ENCODE peak calls at places on chromosomes 12 and 14, in ten cellular contexts. One of them, this sample, is unnamed.

GRCh38 chr14:75063491-75064204 is at the start of gene ACYP1:
- DNase-seq in heart right ventricle: peak
- DNase-seq in mucosa of descending colon: peak
- DNase-seq in AG09319: peak
- DNase-seq in astrocyte of the spinal cord: peak
- DNase-seq in tibial artery: peak
- DNase-seq in BE2C: peak
- DNase-seq in AG10803: peak
- DNase-seq in neural crest cell: peak
- DNase-seq in GM13977: peak
- DNase-seq in this sample: peak

GRCh38 chr14:85817430-85817829 is 287.5 kb downstream of the FLRT2 start:
- DNase-seq in BE2C: no peak
- DNase-seq in heart right ventricle: no peak
- DNase-seq in mucosa of descending colon: no peak
- DNase-seq in neural crest cell: no peak
- DNase-seq in GM13977: no peak
- DNase-seq in AG09319: no peak
- DNase-seq in AG10803: no peak
- DNase-seq in tibial artery: no peak
- DNase-seq in astrocyte of the spinal cord: no peak
- DNase-seq in this sample: no peak

GRCh38 chr12:28611115-28611435 is 420.8 kb downstream of the CCDC91 start:
- DNase-seq in AG10803: peak
- DNase-seq in tibial artery: peak
- DNase-seq in astrocyte of the spinal cord: peak
- DNase-seq in BE2C: no peak
- DNase-seq in heart right ventricle: no peak
- DNase-seq in mucosa of descending colon: no peak
- DNase-seq in AG09319: peak
- DNase-seq in GM13977: no peak
- DNase-seq in neural crest cell: no peak
- DNase-seq in this sample: no peak

GRCh38 chr14:55249423-55249822 is 21.8 kb upstream of the FBXO34 start:
- DNase-seq in neural crest cell: no peak
- DNase-seq in AG09319: no peak
- DNase-seq in GM13977: no peak
- DNase-seq in BE2C: no peak
- DNase-seq in heart right ventricle: no peak
- DNase-seq in tibial artery: no peak
- DNase-seq in AG10803: peak
- DNase-seq in astrocyte of the spinal cord: no peak
- DNase-seq in mucosa of descending colon: no peak
- DNase-seq in this sample: no peak

GRCh38 chr14:44995770-44996294 is 33.8 kb downstream of the TOGARAM1 start:
- DNase-seq in GM13977: no peak
- DNase-seq in mucosa of descending colon: no peak
- DNase-seq in tibial artery: no peak
- DNase-seq in BE2C: no peak
- DNase-seq in neural crest cell: no peak
- DNase-seq in AG10803: no peak
- DNase-seq in heart right ventricle: no peak
- DNase-seq in astrocyte of the spinal cord: peak
- DNase-seq in AG09319: no peak
- DNase-seq in this sample: no peak

GRCh38 chr12:115403689-115404088 is 719.7 kb upstream of the TBX3 start:
- DNase-seq in astrocyte of the spinal cord: no peak
- DNase-seq in mucosa of descending colon: no peak
- DNase-seq in tibial artery: no peak
- DNase-seq in GM13977: no peak
- DNase-seq in AG09319: no peak
- DNase-seq in neural crest cell: no peak
- DNase-seq in heart right ventricle: no peak
- DNase-seq in AG10803: no peak
- DNase-seq in BE2C: no peak
- DNase-seq in this sample: no peak

GRCh38 chr14:21267886-21268611 is 1.2 kb downstream of the HNRNPC start:
- DNase-seq in neural crest cell: no peak
- DNase-seq in AG09319: no peak
- DNase-seq in heart right ventricle: no peak
- DNase-seq in mucosa of descending colon: no peak
- DNase-seq in BE2C: no peak
- DNase-seq in GM13977: no peak
- DNase-seq in astrocyte of the spinal cord: no peak
- DNase-seq in tibial artery: no peak
- DNase-seq in AG10803: peak
- DNase-seq in this sample: no peak

GRCh38 chr14:96861568-96862310 is 64.6 kb downstream of the VRK1 start:
- DNase-seq in neural crest cell: no peak
- DNase-seq in heart right ventricle: no peak
- DNase-seq in astrocyte of the spinal cord: no peak
- DNase-seq in mucosa of descending colon: no peak
- DNase-seq in AG10803: no peak
- DNase-seq in GM13977: no peak
- DNase-seq in BE2C: no peak
- DNase-seq in AG09319: no peak
- DNase-seq in tibial artery: no peak
- DNase-seq in this sample: peak

GRCh38 chr12:82182601-82183000 is 175.6 kb downstream of the CCDC59 start:
- DNase-seq in astrocyte of the spinal cord: peak
- DNase-seq in BE2C: no peak
- DNase-seq in AG09319: no peak
- DNase-seq in mucosa of descending colon: no peak
- DNase-seq in heart right ventricle: no peak
- DNase-seq in tibial artery: no peak
- DNase-seq in neural crest cell: no peak
- DNase-seq in AG10803: peak
- DNase-seq in GM13977: no peak
- DNase-seq in this sample: no peak

GRCh38 chr14:96851694-96852381 is 54.7 kb downstream of the VRK1 start:
- DNase-seq in BE2C: no peak
- DNase-seq in neural crest cell: no peak
- DNase-seq in GM13977: no peak
- DNase-seq in mucosa of descending colon: no peak
- DNase-seq in tibial artery: no peak
- DNase-seq in astrocyte of the spinal cord: no peak
- DNase-seq in AG09319: no peak
- DNase-seq in AG10803: no peak
- DNase-seq in heart right ventricle: no peak
- DNase-seq in this sample: no peak

GRCh38 chr14:23481362-23481970 is 12.0 kb downstream of the NGDN start:
- DNase-seq in mucosa of descending colon: no peak
- DNase-seq in neural crest cell: peak
- DNase-seq in AG10803: no peak
- DNase-seq in astrocyte of the spinal cord: peak
- DNase-seq in tibial artery: no peak
- DNase-seq in heart right ventricle: no peak
- DNase-seq in BE2C: no peak
- DNase-seq in GM13977: no peak
- DNase-seq in AG09319: no peak
- DNase-seq in this sample: no peak

GRCh38 chr12:65788912-65789311 is 35.4 kb upstream of the HMGA2 start:
- DNase-seq in heart right ventricle: no peak
- DNase-seq in neural crest cell: no peak
- DNase-seq in tibial artery: no peak
- DNase-seq in astrocyte of the spinal cord: no peak
- DNase-seq in mucosa of descending colon: no peak
- DNase-seq in BE2C: no peak
- DNase-seq in AG09319: no peak
- DNase-seq in AG10803: no peak
- DNase-seq in GM13977: no peak
- DNase-seq in this sample: no peak

GRCh38 chr12:65784616-65785015 is 39.7 kb upstream of the HMGA2 start:
- DNase-seq in astrocyte of the spinal cord: no peak
- DNase-seq in GM13977: no peak
- DNase-seq in neural crest cell: no peak
- DNase-seq in AG09319: no peak
- DNase-seq in tibial artery: no peak
- DNase-seq in AG10803: peak
- DNase-seq in mucosa of descending colon: no peak
- DNase-seq in BE2C: no peak
- DNase-seq in heart right ventricle: no peak
- DNase-seq in this sample: no peak

GRCh38 chr12:65787056-65787855 is 37.0 kb upstream of the HMGA2 start:
- DNase-seq in AG09319: no peak
- DNase-seq in tibial artery: no peak
- DNase-seq in neural crest cell: no peak
- DNase-seq in GM13977: no peak
- DNase-seq in astrocyte of the spinal cord: no peak
- DNase-seq in heart right ventricle: peak
- DNase-seq in AG10803: no peak
- DNase-seq in mucosa of descending colon: no peak
- DNase-seq in BE2C: no peak
- DNase-seq in this sample: no peak

GRCh38 chr12:65785500-65785899 is 38.8 kb upstream of the HMGA2 start:
- DNase-seq in neural crest cell: no peak
- DNase-seq in GM13977: no peak
- DNase-seq in AG10803: no peak
- DNase-seq in mucosa of descending colon: no peak
- DNase-seq in tibial artery: no peak
- DNase-seq in heart right ventricle: no peak
- DNase-seq in astrocyte of the spinal cord: no peak
- DNase-seq in AG09319: no peak
- DNase-seq in BE2C: no peak
- DNase-seq in this sample: no peak

DNA sequence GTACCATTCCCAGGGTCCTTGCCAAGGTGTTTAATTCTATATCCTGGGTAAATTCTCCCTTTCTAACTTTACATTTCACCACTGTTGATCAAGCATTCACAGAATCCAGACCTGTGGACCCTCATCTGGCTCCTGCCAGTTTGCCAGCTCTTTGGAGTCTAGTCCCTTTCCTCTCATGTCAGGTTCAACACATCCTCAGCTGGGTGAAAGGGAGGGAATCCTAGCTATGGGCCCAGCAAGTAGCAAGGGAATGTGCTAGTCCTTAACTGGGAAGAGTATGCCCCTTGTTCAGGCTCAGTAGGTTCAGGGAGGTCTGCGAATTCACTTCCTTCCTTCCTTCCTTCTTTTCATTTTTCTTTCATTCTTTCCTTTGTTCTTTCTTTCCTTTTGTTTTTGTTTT is 38.2 kb upstream of the HMGA2 start:
- DNase-seq in neural crest cell: no peak
- DNase-seq in BE2C: no peak
- DNase-seq in AG09319: no peak
- DNase-seq in tibial artery: no peak
- DNase-seq in AG10803: no peak
- DNase-seq in astrocyte of the spinal cord: no peak
- DNase-seq in heart right ventricle: no peak
- DNase-seq in GM13977: no peak
- DNase-seq in mucosa of descending colon: no peak
- DNase-seq in this sample: no peak
- TF ChIP-seq CTCF in neural crest cell: no peak
- TF ChIP-seq CTCF in BE2C: no peak
- TF ChIP-seq CTCF in AG09319: no peak
- TF ChIP-seq CTCF in tibial artery: no peak
- TF ChIP-seq CTCF in AG10803: no peak
- TF ChIP-seq CTCF in astrocyte of the spinal cord: no peak
- TF ChIP-seq CTCF in heart right ventricle: no peak
- TF ChIP-seq CTCF in GM13977: no peak
- TF ChIP-seq CTCF in mucosa of descending colon: no peak
- TF ChIP-seq CTCF in this sample: no peak

GRCh38 chr12:76653342-76653741 is 93.8 kb upstream of the OSBPL8 start:
- DNase-seq in GM13977: no peak
- DNase-seq in mucosa of descending colon: no peak
- DNase-seq in heart right ventricle: no peak
- DNase-seq in astrocyte of the spinal cord: no peak
- DNase-seq in AG09319: no peak
- DNase-seq in BE2C: no peak
- DNase-seq in tibial artery: no peak
- DNase-seq in AG10803: no peak
- DNase-seq in neural crest cell: no peak
- DNase-seq in this sample: no peak
- TF ChIP-seq CTCF in GM13977: no peak
- TF ChIP-seq CTCF in mucosa of descending colon: no peak
- TF ChIP-seq CTCF in heart right ventricle: no peak
- TF ChIP-seq CTCF in astrocyte of the spinal cord: no peak
- TF ChIP-seq CTCF in AG09319: no peak
- TF ChIP-seq CTCF in BE2C: no peak
- TF ChIP-seq CTCF in tibial artery: no peak
- TF ChIP-seq CTCF in AG10803: no peak
- TF ChIP-seq CTCF in neural crest cell: no peak
- TF ChIP-seq CTCF in this sample: no peak

GRCh38 chr14:99529899-99530298 is 48.7 kb downstream of the CCNK start:
- DNase-seq in GM13977: no peak
- DNase-seq in AG10803: peak
- DNase-seq in mucosa of descending colon: no peak
- DNase-seq in AG09319: no peak
- DNase-seq in BE2C: no peak
- DNase-seq in astrocyte of the spinal cord: peak
- DNase-seq in tibial artery: no peak
- DNase-seq in neural crest cell: no peak
- DNase-seq in heart right ventricle: no peak
- DNase-seq in this sample: no peak
- TF ChIP-seq CTCF in GM13977: no peak
- TF ChIP-seq CTCF in AG10803: peak
- TF ChIP-seq CTCF in mucosa of descending colon: no peak
- TF ChIP-seq CTCF in AG09319: no peak
- TF ChIP-seq CTCF in BE2C: no peak
- TF ChIP-seq CTCF in astrocyte of the spinal cord: no peak
- TF ChIP-seq CTCF in tibial artery: no peak
- TF ChIP-seq CTCF in neural crest cell: no peak
- TF ChIP-seq CTCF in heart right ventricle: no peak
- TF ChIP-seq CTCF in this sample: no peak

GRCh38 chr12:80941916-80942315 is 4.2 kb upstream of the LIN7A start:
- DNase-seq in AG09319: no peak
- DNase-seq in AG10803: no peak
- DNase-seq in mucosa of descending colon: no peak
- DNase-seq in tibial artery: no peak
- DNase-seq in BE2C: no peak
- DNase-seq in heart right ventricle: no peak
- DNase-seq in astrocyte of the spinal cord: no peak
- DNase-seq in GM13977: no peak
- DNase-seq in neural crest cell: no peak
- DNase-seq in this sample: no peak

GRCh38 chr12:80936642-80937390 is 918 bp downstream of the LIN7A start:
- DNase-seq in astrocyte of the spinal cord: peak
- DNase-seq in AG10803: peak
- DNase-seq in GM13977: peak
- DNase-seq in BE2C: peak
- DNase-seq in mucosa of descending colon: peak
- DNase-seq in tibial artery: peak
- DNase-seq in AG09319: no peak
- DNase-seq in heart right ventricle: peak
- DNase-seq in neural crest cell: peak
- DNase-seq in this sample: peak

GRCh38 chr12:80938397-80938796 is 663 bp upstream of the LIN7A start:
- DNase-seq in mucosa of descending colon: no peak
- DNase-seq in AG10803: no peak
- DNase-seq in neural crest cell: no peak
- DNase-seq in BE2C: no peak
- DNase-seq in heart right ventricle: no peak
- DNase-seq in GM13977: no peak
- DNase-seq in tibial artery: no peak
- DNase-seq in AG09319: no peak
- DNase-seq in astrocyte of the spinal cord: no peak
- DNase-seq in this sample: no peak

GRCh38 chr12:80937391-80938238 is at the start of gene LIN7A:
- DNase-seq in mucosa of descending colon: peak
- DNase-seq in AG09319: no peak
- DNase-seq in AG10803: peak
- DNase-seq in heart right ventricle: peak
- DNase-seq in BE2C: peak
- DNase-seq in neural crest cell: peak
- DNase-seq in astrocyte of the spinal cord: peak
- DNase-seq in GM13977: peak
- DNase-seq in tibial artery: peak
- DNase-seq in this sample: peak

GRCh38 chr12:80939231-80939950 is 1.7 kb upstream of the LIN7A start:
- DNase-seq in astrocyte of the spinal cord: peak
- DNase-seq in AG09319: no peak
- DNase-seq in AG10803: peak
- DNase-seq in GM13977: peak
- DNase-seq in BE2C: no peak
- DNase-seq in heart right ventricle: no peak
- DNase-seq in neural crest cell: no peak
- DNase-seq in mucosa of descending colon: no peak
- DNase-seq in tibial artery: no peak
- DNase-seq in this sample: no peak
- TF ChIP-seq CTCF in astrocyte of the spinal cord: no peak
- TF ChIP-seq CTCF in AG09319: no peak
- TF ChIP-seq CTCF in AG10803: no peak
- TF ChIP-seq CTCF in GM13977: no peak
- TF ChIP-seq CTCF in BE2C: no peak
- TF ChIP-seq CTCF in heart right ventricle: no peak
- TF ChIP-seq CTCF in neural crest cell: no peak
- TF ChIP-seq CTCF in mucosa of descending colon: no peak
- TF ChIP-seq CTCF in tibial artery: no peak
- TF ChIP-seq CTCF in this sample: no peak